ENCODE peak calls at places on chromosomes 7 and 10, in four cellular contexts. One of them, this sample, is unnamed.

GRCh38 chr7:127594490-127594889 is 954 bp downstream of the FSCN3 start:
- DNase-seq in kidney tubule cell: no peak
- DNase-seq in OCI-M1: peak; percentile 13
- DNase-seq in nephron progenitor cell: no peak
- DNase-seq in this sample: no peak

GRCh38 chr7:155374276-155375252 is 76.9 kb downstream of the INSIG1 start:
- DNase-seq in kidney tubule cell: no peak
- DNase-seq in OCI-M1: no peak
- DNase-seq in nephron progenitor cell: peak; percentile 49
- DNase-seq in this sample: peak; percentile 41

GRCh38 chr10:112622786-112623185 is 175.8 kb downstream of the VTI1A start:
- DNase-seq in kidney tubule cell: no peak
- DNase-seq in OCI-M1: no peak
- DNase-seq in nephron progenitor cell: no peak
- DNase-seq in this sample: no peak

GRCh38 chr7:14210075-14210474 is 220.6 kb upstream of the ETV1 start:
- DNase-seq in kidney tubule cell: no peak
- DNase-seq in OCI-M1: no peak
- DNase-seq in nephron progenitor cell: no peak
- DNase-seq in this sample: no peak

GRCh38 chr7:136566491-136566890 is 302.0 kb upstream of the CHRM2 start:
- DNase-seq in kidney tubule cell: no peak
- DNase-seq in OCI-M1: no peak
- DNase-seq in nephron progenitor cell: no peak
- DNase-seq in this sample: no peak

GRCh38 chr7:33754933-33755928 is 150.1 kb upstream of the BMPER start:
- DNase-seq in kidney tubule cell: no peak
- DNase-seq in OCI-M1: no peak
- DNase-seq in nephron progenitor cell: no peak
- DNase-seq in this sample: no peak

GRCh38 chr10:24382596-24382978 is 173.6 kb downstream of the KIAA1217 start:
- DNase-seq in kidney tubule cell: peak; percentile 8
- DNase-seq in OCI-M1: no peak
- DNase-seq in nephron progenitor cell: no peak
- DNase-seq in this sample: no peak

GRCh38 chr7:21887779-21888178 is 57.9 kb downstream of the CDCA7L start:
- DNase-seq in kidney tubule cell: no peak
- DNase-seq in OCI-M1: no peak
- DNase-seq in nephron progenitor cell: no peak
- DNase-seq in this sample: no peak

GRCh38 chr7:34675749-34676374 is 17.8 kb downstream of the NPSR1 start:
- DNase-seq in kidney tubule cell: peak; percentile 30
- DNase-seq in OCI-M1: peak; percentile 24
- DNase-seq in nephron progenitor cell: peak; percentile 35
- DNase-seq in this sample: peak; percentile 75

GRCh38 chr7:93902777-93903423 is 3.5 kb upstream of the GNGT1 start:
- DNase-seq in kidney tubule cell: peak; percentile 73
- DNase-seq in OCI-M1: peak; percentile 78
- DNase-seq in nephron progenitor cell: peak; percentile 20
- DNase-seq in this sample: peak; percentile 75

GRCh38 chr10:101061814-101062230 is at the start of gene KAZALD1:
- DNase-seq in kidney tubule cell: no peak
- DNase-seq in OCI-M1: no peak
- DNase-seq in nephron progenitor cell: peak; percentile 67
- DNase-seq in this sample: no peak

GRCh38 chr7:138282997-138283396 is 177.1 kb upstream of the TRIM24 start:
- DNase-seq in kidney tubule cell: no peak
- DNase-seq in OCI-M1: no peak
- DNase-seq in nephron progenitor cell: no peak
- DNase-seq in this sample: no peak

GRCh38 chr7:81173766-81174281 is 255.0 kb upstream of the SEMA3C start:
- DNase-seq in kidney tubule cell: peak; percentile 70
- DNase-seq in OCI-M1: no peak
- DNase-seq in nephron progenitor cell: no peak
- DNase-seq in this sample: peak; percentile 17

GRCh38 chr10:64115913-64116643 is 594.9 kb downstream of the REEP3 start:
- DNase-seq in kidney tubule cell: peak; percentile 20
- DNase-seq in OCI-M1: peak; percentile 68
- DNase-seq in nephron progenitor cell: peak; percentile 22
- DNase-seq in this sample: peak; percentile 75

GRCh38 chr10:13346280-13346819 is 1.7 kb downstream of the SEPHS1 start:
- DNase-seq in kidney tubule cell: peak; percentile 46
- DNase-seq in OCI-M1: no peak
- DNase-seq in nephron progenitor cell: no peak
- DNase-seq in this sample: no peak

GRCh38 chr10:24723788-24724380 is at the start of gene ARHGAP21:
- DNase-seq in kidney tubule cell: peak; percentile 85
- DNase-seq in OCI-M1: peak; percentile 79
- DNase-seq in nephron progenitor cell: no peak
- DNase-seq in this sample: peak; percentile 63

GRCh38 chr10:89602919-89603318 is 42.1 kb downstream of the PANK1 start:
- DNase-seq in kidney tubule cell: no peak
- DNase-seq in OCI-M1: no peak
- DNase-seq in nephron progenitor cell: no peak
- DNase-seq in this sample: no peak

GRCh38 chr7:150903627-150904026 is 51.3 kb downstream of the AOC1 start:
- DNase-seq in kidney tubule cell: peak; percentile 85
- DNase-seq in OCI-M1: no peak
- DNase-seq in nephron progenitor cell: no peak
- DNase-seq in this sample: no peak

GRCh38 chr10:49225218-49225876 is 37.2 kb upstream of the TMEM273 start:
- DNase-seq in kidney tubule cell: no peak
- DNase-seq in OCI-M1: no peak
- DNase-seq in nephron progenitor cell: no peak
- DNase-seq in this sample: no peak

GRCh38 chr10:66586073-66586472 is 339.8 kb upstream of the LRRTM3 start:
- DNase-seq in kidney tubule cell: peak; percentile 20
- DNase-seq in OCI-M1: peak; percentile 13
- DNase-seq in nephron progenitor cell: no peak
- DNase-seq in this sample: peak; percentile 61

GRCh38 chr7:130363156-130363847 is 17.0 kb upstream of the CPA1 start:
- DNase-seq in kidney tubule cell: peak; percentile 99
- DNase-seq in OCI-M1: no peak
- DNase-seq in nephron progenitor cell: no peak
- DNase-seq in this sample: no peak

GRCh38 chr7:117071597-117071996 is 118.3 kb downstream of the ST7 start:
- DNase-seq in kidney tubule cell: no peak
- DNase-seq in OCI-M1: no peak
- DNase-seq in nephron progenitor cell: no peak
- DNase-seq in this sample: no peak

GRCh38 chr7:132251327-132251659 is 325.0 kb downstream of the PLXNA4 start:
- DNase-seq in kidney tubule cell: peak; percentile 46
- DNase-seq in OCI-M1: no peak
- DNase-seq in nephron progenitor cell: no peak
- DNase-seq in this sample: peak; percentile 48

GRCh38 chr7:82404094-82404493 is 39.5 kb downstream of the CACNA2D1 start:
- DNase-seq in kidney tubule cell: no peak
- DNase-seq in OCI-M1: no peak
- DNase-seq in nephron progenitor cell: no peak
- DNase-seq in this sample: no peak

GRCh38 chr7:95056107-95056689 is 148.8 kb downstream of the PPP1R9A start:
- DNase-seq in kidney tubule cell: peak; percentile 51
- DNase-seq in OCI-M1: no peak
- DNase-seq in nephron progenitor cell: no peak
- DNase-seq in this sample: no peak

GRCh38 chr7:148337166-148337565 is 253.4 kb upstream of the C7orf33 start:
- DNase-seq in kidney tubule cell: peak; percentile 35
- DNase-seq in OCI-M1: no peak
- DNase-seq in nephron progenitor cell: no peak
- DNase-seq in this sample: peak; percentile 57

GRCh38 chr10:61836888-61837747 is 64.4 kb upstream of the ARID5B start:
- DNase-seq in kidney tubule cell: peak; percentile 85
- DNase-seq in OCI-M1: no peak
- DNase-seq in nephron progenitor cell: no peak
- DNase-seq in this sample: no peak

GRCh38 chr7:14748461-14748860 is 154.1 kb downstream of the DGKB start:
- DNase-seq in kidney tubule cell: peak; percentile 90
- DNase-seq in OCI-M1: no peak
- DNase-seq in nephron progenitor cell: no peak
- DNase-seq in this sample: no peak

GRCh38 chr10:390449-391100 is 255.3 kb downstream of the ZMYND11 start:
- DNase-seq in kidney tubule cell: no peak
- DNase-seq in OCI-M1: no peak
- DNase-seq in nephron progenitor cell: no peak
- DNase-seq in this sample: no peak

GRCh38 chr10:114352653-114353298 is 51.5 kb downstream of the AFAP1L2 start:
- DNase-seq in kidney tubule cell: no peak
- DNase-seq in OCI-M1: peak; percentile 11
- DNase-seq in nephron progenitor cell: no peak
- DNase-seq in this sample: no peak

GRCh38 chr7:4265056-4265455 is 417.0 kb upstream of the FOXK1 start:
- DNase-seq in kidney tubule cell: no peak
- DNase-seq in OCI-M1: no peak
- DNase-seq in nephron progenitor cell: no peak
- DNase-seq in this sample: peak; percentile 75

GRCh38 chr7:81029523-81029922 is 110.7 kb upstream of the SEMA3C start:
- DNase-seq in kidney tubule cell: no peak
- DNase-seq in OCI-M1: no peak
- DNase-seq in nephron progenitor cell: no peak
- DNase-seq in this sample: no peak

GRCh38 chr7:53596230-53596629 is 560.8 kb downstream of the POM121L12 start:
- DNase-seq in kidney tubule cell: peak; percentile 88
- DNase-seq in OCI-M1: peak; percentile 57
- DNase-seq in nephron progenitor cell: no peak
- DNase-seq in this sample: peak; percentile 47